ENCODE peak calls at places on chromosomes 6 and 20, in eight cellular contexts. One of them, this sample, is unnamed.

GRCh38 chr20:34452281-34452982 is 63.8 kb upstream of the DYNLRB1 start:
- DNase-seq in A549: no peak
- DNase-seq in AG04450: no peak
- DNase-seq in epithelial cell of prostate: no peak
- DNase-seq in PC-3: no peak
- DNase-seq in breast epithelium: no peak
- DNase-seq in GM23248: peak; percentile 81
- DNase-seq in stomach: no peak
- DNase-seq in this sample: no peak

GRCh38 chr20:59938221-59938620 is 1.9 kb downstream of the PPP1R3D start:
- DNase-seq in AG04450: no peak
- DNase-seq in A549: no peak
- DNase-seq in epithelial cell of prostate: no peak
- DNase-seq in GM23248: peak; percentile 88
- DNase-seq in breast epithelium: no peak
- DNase-seq in stomach: no peak
- DNase-seq in PC-3: peak; percentile 61
- DNase-seq in this sample: no peak

GRCh38 chr6:15996030-15996429 is 132.9 kb upstream of the MYLIP start:
- DNase-seq in GM23248: peak; percentile 42
- DNase-seq in A549: no peak
- DNase-seq in AG04450: no peak
- DNase-seq in breast epithelium: no peak
- DNase-seq in epithelial cell of prostate: no peak
- DNase-seq in PC-3: peak; percentile 38
- DNase-seq in stomach: no peak
- DNase-seq in this sample: no peak

GRCh38 chr6:56690519-56691200 is 48.0 kb upstream of the DST start:
- DNase-seq in epithelial cell of prostate: no peak
- DNase-seq in stomach: no peak
- DNase-seq in AG04450: no peak
- DNase-seq in A549: no peak
- DNase-seq in GM23248: peak; percentile 89
- DNase-seq in PC-3: peak; percentile 84
- DNase-seq in breast epithelium: no peak
- DNase-seq in this sample: no peak

GRCh38 chr6:158708239-158708638 is 58.4 kb downstream of the SYTL3 start:
- DNase-seq in breast epithelium: no peak
- DNase-seq in A549: no peak
- DNase-seq in stomach: peak; percentile 33
- DNase-seq in GM23248: no peak
- DNase-seq in PC-3: no peak
- DNase-seq in epithelial cell of prostate: no peak
- DNase-seq in AG04450: no peak
- DNase-seq in this sample: no peak

GRCh38 chr20:15708984-15709598 is 864.2 kb downstream of the KIF16B start:
- DNase-seq in epithelial cell of prostate: no peak
- DNase-seq in breast epithelium: no peak
- DNase-seq in GM23248: peak; percentile 24
- DNase-seq in A549: peak; percentile 54
- DNase-seq in PC-3: peak; percentile 67
- DNase-seq in AG04450: no peak
- DNase-seq in stomach: peak; percentile 37
- DNase-seq in this sample: peak; percentile 2

GRCh38 chr6:158191769-158192168 is 23.6 kb downstream of the GTF2H5 start:
- DNase-seq in GM23248: no peak
- DNase-seq in PC-3: no peak
- DNase-seq in stomach: no peak
- DNase-seq in breast epithelium: no peak
- DNase-seq in A549: no peak
- DNase-seq in AG04450: no peak
- DNase-seq in epithelial cell of prostate: no peak
- DNase-seq in this sample: no peak

GRCh38 chr20:36092424-36093024 is 62.0 kb upstream of the EPB41L1 start:
- DNase-seq in A549: no peak
- DNase-seq in stomach: peak; percentile 53
- DNase-seq in PC-3: peak; percentile 25
- DNase-seq in breast epithelium: no peak
- DNase-seq in AG04450: no peak
- DNase-seq in GM23248: peak; percentile 65
- DNase-seq in epithelial cell of prostate: no peak
- DNase-seq in this sample: no peak

GRCh38 chr6:148508401-148509151 is 165.9 kb downstream of the SASH1 start:
- DNase-seq in PC-3: no peak
- DNase-seq in A549: no peak
- DNase-seq in GM23248: peak; percentile 92
- DNase-seq in AG04450: no peak
- DNase-seq in epithelial cell of prostate: no peak
- DNase-seq in stomach: no peak
- DNase-seq in breast epithelium: no peak
- DNase-seq in this sample: no peak

GRCh38 chr6:168365422-168366165 is 46.0 kb upstream of the DACT2 start:
- DNase-seq in GM23248: no peak
- DNase-seq in breast epithelium: no peak
- DNase-seq in PC-3: no peak
- DNase-seq in stomach: no peak
- DNase-seq in A549: no peak
- DNase-seq in epithelial cell of prostate: no peak
- DNase-seq in AG04450: no peak
- DNase-seq in this sample: no peak

DNA sequence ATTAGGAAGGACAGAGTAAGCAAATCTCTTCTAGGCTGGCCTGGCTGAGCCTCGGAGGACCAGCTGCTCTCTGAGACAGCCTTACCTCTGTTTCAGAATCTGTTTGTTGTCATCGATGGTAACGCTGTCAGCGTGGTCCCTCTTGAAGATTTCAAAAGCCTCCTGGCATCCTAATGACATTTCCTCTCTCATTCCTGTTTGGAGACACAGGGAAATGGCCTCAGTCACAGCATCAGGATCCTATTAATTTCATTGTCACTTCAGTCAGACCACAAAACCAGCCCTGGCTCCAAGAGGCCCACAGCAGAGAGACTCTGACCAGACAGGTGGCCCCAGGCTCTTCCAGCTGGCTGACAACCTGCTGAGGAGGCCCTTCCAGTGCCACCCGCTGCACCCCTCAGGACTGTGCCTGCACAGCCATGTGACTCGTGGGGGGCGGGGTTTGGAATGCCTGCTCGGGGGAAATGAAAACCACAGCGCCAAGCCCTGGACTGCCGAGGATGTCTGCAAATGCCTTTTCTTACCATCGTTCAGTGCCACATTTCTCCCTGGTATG is 108.5 kb upstream of the KCNK16 start:
- DNase-seq in GM23248: peak; percentile 65
- DNase-seq in PC-3: no peak
- DNase-seq in A549: no peak
- DNase-seq in AG04450: no peak
- DNase-seq in epithelial cell of prostate: no peak
- DNase-seq in stomach: peak; percentile 47
- DNase-seq in breast epithelium: peak; percentile 70
- DNase-seq in this sample: peak; percentile 72
- H3K27ac ChIP-seq in GM23248: peak overlapping the region; percentile 73
- H3K27ac ChIP-seq in PC-3: no peak overlapping the region
- H3K27ac ChIP-seq in A549: no peak overlapping the region
- H3K27ac ChIP-seq in AG04450: no peak overlapping the region
- H3K27ac ChIP-seq in epithelial cell of prostate: no peak overlapping the region
- H3K27ac ChIP-seq in stomach: no peak overlapping the region
- H3K27ac ChIP-seq in breast epithelium: peak overlapping the region; percentile 29
- H3K27ac ChIP-seq in this sample: peak overlapping the region; percentile 61

GRCh38 chr6:52507557-52508260 is 69.2 kb downstream of the TRAM2 start:
- DNase-seq in stomach: no peak
- DNase-seq in epithelial cell of prostate: no peak
- DNase-seq in GM23248: peak; percentile 86
- DNase-seq in breast epithelium: no peak
- DNase-seq in PC-3: peak; percentile 35
- DNase-seq in AG04450: no peak
- DNase-seq in A549: no peak
- DNase-seq in this sample: no peak

GRCh38 chr6:52511163-52511562 is 65.7 kb downstream of the TRAM2 start:
- DNase-seq in breast epithelium: no peak
- DNase-seq in epithelial cell of prostate: no peak
- DNase-seq in GM23248: no peak
- DNase-seq in AG04450: no peak
- DNase-seq in PC-3: no peak
- DNase-seq in A549: no peak
- DNase-seq in stomach: no peak
- DNase-seq in this sample: no peak

GRCh38 chr6:52508261-52508739 is 68.6 kb downstream of the TRAM2 start:
- DNase-seq in A549: no peak
- DNase-seq in epithelial cell of prostate: no peak
- DNase-seq in PC-3: no peak
- DNase-seq in breast epithelium: no peak
- DNase-seq in GM23248: no peak
- DNase-seq in AG04450: no peak
- DNase-seq in stomach: no peak
- DNase-seq in this sample: no peak

GRCh38 chr6:52510213-52510562 is 66.7 kb downstream of the TRAM2 start:
- DNase-seq in A549: no peak
- DNase-seq in AG04450: no peak
- DNase-seq in breast epithelium: no peak
- DNase-seq in epithelial cell of prostate: no peak
- DNase-seq in GM23248: no peak
- DNase-seq in stomach: no peak
- DNase-seq in PC-3: no peak
- DNase-seq in this sample: no peak

DNA sequence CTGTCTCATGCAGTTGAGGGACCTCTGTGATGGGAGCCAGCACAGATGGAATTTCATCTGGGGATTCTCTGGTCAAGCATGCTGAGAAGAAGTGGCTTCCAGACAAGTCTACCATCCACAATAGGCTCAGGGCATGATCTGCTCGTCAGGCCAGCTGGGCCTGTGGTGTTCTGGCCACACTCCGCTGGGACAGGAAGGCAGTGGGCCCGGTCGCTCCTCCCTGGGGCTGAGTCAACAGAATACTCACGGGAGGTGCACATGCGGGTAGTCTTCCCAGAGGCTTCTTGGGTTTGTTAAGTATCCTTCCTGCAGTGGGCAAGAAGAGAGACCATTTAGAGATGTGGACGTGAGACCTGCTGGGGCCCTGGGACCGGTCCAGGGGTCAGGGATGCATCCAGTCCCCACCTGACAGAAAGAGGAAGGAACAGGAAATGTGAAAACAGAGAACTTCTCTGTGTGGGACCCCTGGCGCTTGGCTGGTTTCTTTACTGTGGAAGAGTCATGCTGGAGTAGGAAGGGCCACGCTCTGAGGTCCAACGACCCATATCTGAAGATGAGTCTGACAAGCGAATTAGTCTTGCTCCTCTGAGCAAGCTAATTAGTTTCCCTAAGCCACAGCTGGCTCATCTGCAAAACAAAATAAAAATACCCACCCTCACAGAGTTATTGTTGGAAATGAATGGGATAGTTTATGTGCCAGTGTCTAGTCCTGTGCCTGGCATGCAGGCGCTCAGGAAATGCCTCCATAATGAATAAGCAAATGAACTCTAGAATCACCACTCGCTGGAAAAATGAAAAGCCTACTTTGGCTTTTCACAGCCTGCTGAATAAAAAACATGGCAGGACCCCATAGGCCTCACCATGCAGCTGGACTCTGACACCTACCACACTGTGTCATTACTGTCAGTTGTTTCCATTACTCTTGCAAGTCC is 67.3 kb downstream of the TRAM2 start:
- DNase-seq in breast epithelium: no peak
- DNase-seq in stomach: no peak
- DNase-seq in PC-3: no peak
- DNase-seq in A549: no peak
- DNase-seq in AG04450: no peak
- DNase-seq in epithelial cell of prostate: no peak
- DNase-seq in GM23248: peak; percentile 85
- DNase-seq in this sample: no peak
- H3K27ac ChIP-seq in breast epithelium: no peak overlapping the region
- H3K27ac ChIP-seq in stomach: no peak overlapping the region
- H3K27ac ChIP-seq in PC-3: no peak overlapping the region
- H3K27ac ChIP-seq in A549: peak overlapping the region; percentile 25
- H3K27ac ChIP-seq in AG04450: no peak overlapping the region
- H3K27ac ChIP-seq in epithelial cell of prostate: no peak overlapping the region
- H3K27ac ChIP-seq in GM23248: peak overlapping the region; percentile 98
- H3K27ac ChIP-seq in this sample: no peak overlapping the region

GRCh38 chr6:144661101-144661806 is 376.1 kb downstream of the UTRN start:
- DNase-seq in epithelial cell of prostate: no peak
- DNase-seq in GM23248: peak; percentile 21
- DNase-seq in stomach: no peak
- DNase-seq in AG04450: no peak
- DNase-seq in A549: no peak
- DNase-seq in PC-3: peak; percentile 50
- DNase-seq in breast epithelium: no peak
- DNase-seq in this sample: no peak

GRCh38 chr6:144659202-144659731 is 374.1 kb downstream of the UTRN start:
- DNase-seq in AG04450: no peak
- DNase-seq in PC-3: no peak
- DNase-seq in epithelial cell of prostate: no peak
- DNase-seq in stomach: no peak
- DNase-seq in A549: no peak
- DNase-seq in breast epithelium: peak; percentile 21
- DNase-seq in GM23248: peak; percentile 39
- DNase-seq in this sample: no peak

GRCh38 chr6:144657691-144658090 is 372.6 kb downstream of the UTRN start:
- DNase-seq in epithelial cell of prostate: no peak
- DNase-seq in GM23248: no peak
- DNase-seq in A549: no peak
- DNase-seq in stomach: no peak
- DNase-seq in breast epithelium: no peak
- DNase-seq in AG04450: no peak
- DNase-seq in PC-3: no peak
- DNase-seq in this sample: no peak

GRCh38 chr6:144660545-144660944 is 375.4 kb downstream of the UTRN start:
- DNase-seq in stomach: no peak
- DNase-seq in breast epithelium: no peak
- DNase-seq in GM23248: no peak
- DNase-seq in PC-3: no peak
- DNase-seq in AG04450: no peak
- DNase-seq in A549: no peak
- DNase-seq in epithelial cell of prostate: no peak
- DNase-seq in this sample: no peak

GRCh38 chr6:144659735-144660246 is 374.7 kb downstream of the UTRN start:
- DNase-seq in stomach: no peak
- DNase-seq in PC-3: no peak
- DNase-seq in AG04450: no peak
- DNase-seq in GM23248: no peak
- DNase-seq in breast epithelium: no peak
- DNase-seq in A549: no peak
- DNase-seq in epithelial cell of prostate: no peak
- DNase-seq in this sample: no peak
- H3K27ac ChIP-seq in stomach: no peak overlapping the region
- H3K27ac ChIP-seq in PC-3: no peak overlapping the region
- H3K27ac ChIP-seq in AG04450: no peak overlapping the region
- H3K27ac ChIP-seq in GM23248: no peak overlapping the region
- H3K27ac ChIP-seq in breast epithelium: peak overlapping the region; percentile 81
- H3K27ac ChIP-seq in A549: peak overlapping the region; percentile 79
- H3K27ac ChIP-seq in epithelial cell of prostate: no peak overlapping the region
- H3K27ac ChIP-seq in this sample: no peak overlapping the region

DNA sequence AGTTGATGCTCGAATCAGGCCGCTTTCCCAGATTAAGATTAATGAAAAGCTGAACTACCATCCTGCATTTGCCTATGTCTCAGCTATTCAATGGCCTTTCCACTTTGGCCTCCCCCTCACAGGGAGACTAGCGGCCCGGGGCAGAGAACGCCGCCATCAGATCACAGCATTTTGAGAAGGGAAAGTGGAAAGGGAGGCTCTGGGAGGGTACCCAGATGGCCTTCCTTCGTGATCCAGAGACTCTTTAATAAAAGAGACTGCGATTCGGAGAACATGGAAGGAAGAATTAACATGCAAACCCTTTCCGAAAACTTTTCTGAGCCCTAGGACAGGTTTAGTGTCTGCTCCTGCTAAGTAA is 533 bp downstream of the MRPS18A start:
- DNase-seq in breast epithelium: no peak
- DNase-seq in PC-3: no peak
- DNase-seq in GM23248: peak; percentile 36
- DNase-seq in A549: no peak
- DNase-seq in epithelial cell of prostate: no peak
- DNase-seq in AG04450: no peak
- DNase-seq in stomach: no peak
- DNase-seq in this sample: no peak
- H3K27ac ChIP-seq in breast epithelium: peak overlapping the region; percentile 79
- H3K27ac ChIP-seq in PC-3: peak overlapping the region; percentile 70
- H3K27ac ChIP-seq in GM23248: peak overlapping the region; percentile 78
- H3K27ac ChIP-seq in A549: peak overlapping the region; percentile 90
- H3K27ac ChIP-seq in epithelial cell of prostate: peak overlapping the region; percentile 76
- H3K27ac ChIP-seq in AG04450: peak overlapping the region; percentile 92
- H3K27ac ChIP-seq in stomach: peak overlapping the region; percentile 77
- H3K27ac ChIP-seq in this sample: no peak overlapping the region

This sample was measured in caudate nucleus.